ENCODE peak calls at places on chromosome 21, in seven cellular contexts. A is neural progenitor cell, N is dorsolateral prefrontal cortex, O is tibial artery, M is GM12865, Q is cardiac muscle cell, D is heart right ventricle. C is an unnamed sample.

GRCh38 chr21:22536511-22536910 is 1538.3 kb downstream of the NCAM2 start:
- DNase-seq in A (no peak), N (no peak), O (no peak), M (no peak), Q (no peak), D (no peak), C (no peak)

GRCh38 chr21:44921928-44922327 is 1.2 kb upstream of the ITGB2 start:
- DNase-seq in A (no peak), N (no peak), O (no peak), M (no peak), Q (no peak), D (no peak), C (no peak)

GRCh38 chr21:35512321-35512720 is 463.2 kb upstream of the RUNX1 start:
- DNase-seq in A (no peak), N (no peak), O (no peak), M (no peak), Q (no peak), D (no peak), C (no peak)

GRCh38 chr21:15000076-15000475 is 64.7 kb downstream of the NRIP1 start:
- DNase-seq in A (no peak), N (no peak), O (no peak), M (no peak), Q (no peak), D (no peak), C (no peak)

GRCh38 chr21:14453339-14453738 is 70.4 kb upstream of the HSPA13 start:
- DNase-seq in A (no peak), N (no peak), O (no peak), M (peak), Q (no peak), D (no peak), C (no peak)

GRCh38 chr21:35223480-35224156 is 174.5 kb upstream of the RUNX1 start:
- DNase-seq in A (no peak), N (no peak), O (no peak), M (no peak), Q (no peak), D (no peak), C (no peak)

GRCh38 chr21:37509802-37510393 is 143.3 kb downstream of the DYRK1A start:
- DNase-seq in A (no peak), N (no peak), O (no peak), M (no peak), Q (no peak), D (no peak), C (no peak)

GRCh38 chr21:21019681-21020080 is 21.5 kb downstream of the NCAM2 start:
- DNase-seq in A (no peak), N (no peak), O (no peak), M (no peak), Q (peak), D (no peak), C (no peak)

GRCh38 chr21:41662761-41663160 is 104.1 kb downstream of the RIPK4 start:
- DNase-seq in A (no peak), N (no peak), O (peak), M (no peak), Q (no peak), D (no peak), C (no peak)

GRCh38 chr21:18677632-18678031 is 274.0 kb upstream of the TMPRSS15 start:
- DNase-seq in A (no peak), N (no peak), O (no peak), M (no peak), Q (no peak), D (no peak), C (no peak)

GRCh38 chr21:42695324-42696025 is 42.1 kb downstream of the PDE9A start:
- DNase-seq in A (no peak), N (no peak), O (no peak), M (no peak), Q (no peak), D (peak), C (no peak)

GRCh38 chr21:36297938-36298572 is 21.9 kb upstream of the MORC3 start:
- DNase-seq in A (no peak), N (no peak), O (peak), M (peak), Q (no peak), D (peak), C (no peak)

GRCh38 chr21:29818520-29818919 is 121.3 kb downstream of the GRIK1 start:
- DNase-seq in A (no peak), N (no peak), O (no peak), M (no peak), Q (no peak), D (no peak), C (no peak)

GRCh38 chr21:45109831-45110492 is 35.6 kb downstream of the ADARB1 start:
- DNase-seq in A (no peak), N (peak), O (peak), M (peak), Q (peak), D (no peak), C (no peak)

GRCh38 chr21:44723177-44724131 is 12.1 kb upstream of the TSPEAR start:
- DNase-seq in A (peak), N (no peak), O (no peak), M (no peak), Q (no peak), D (no peak), C (no peak)

GRCh38 chr21:42161957-42162681 is 56.8 kb upstream of the ABCG1 start:
- DNase-seq in A (peak), N (no peak), O (no peak), M (no peak), Q (no peak), D (no peak), C (no peak)

GRCh38 chr21:45126085-45126687 is 51.8 kb downstream of the ADARB1 start:
- DNase-seq in A (no peak), N (no peak), O (no peak), M (no peak), Q (peak), D (no peak), C (no peak)

GRCh38 chr21:31284797-31285397 is 59.2 kb downstream of the TIAM1 start:
- DNase-seq in A (no peak), N (no peak), O (no peak), M (no peak), Q (no peak), D (no peak), C (no peak)

GRCh38 chr21:35390013-35390776 is 341.1 kb upstream of the RUNX1 start:
- DNase-seq in A (no peak), N (no peak), O (no peak), M (peak), Q (no peak), D (no peak), C (no peak)

GRCh38 chr21:30349572-30349971 is 1.2 kb upstream of the KRTAP23-1 start:
- DNase-seq in A (no peak), N (no peak), O (no peak), M (no peak), Q (no peak), D (no peak), C (no peak)

GRCh38 chr21:16942703-16943102 is 570.1 kb upstream of the CXADR start:
- DNase-seq in A (peak), N (no peak), O (no peak), M (no peak), Q (no peak), D (no peak), C (no peak)
- TF ChIP-seq CTCF in A (peak), N (no peak), O (no peak), M (no peak), Q (peak), D (no peak), C (peak)

GRCh38 chr21:33783580-33783979 is 132.0 kb downstream of the ATP5PO start:
- DNase-seq in A (no peak), N (no peak), O (no peak), M (no peak), Q (no peak), D (no peak), C (no peak)
- H3K4me3 ChIP-seq in A (no peak), N (no peak), O (no peak), M (no peak), Q (no peak), D (no peak), C (no peak)

DNA sequence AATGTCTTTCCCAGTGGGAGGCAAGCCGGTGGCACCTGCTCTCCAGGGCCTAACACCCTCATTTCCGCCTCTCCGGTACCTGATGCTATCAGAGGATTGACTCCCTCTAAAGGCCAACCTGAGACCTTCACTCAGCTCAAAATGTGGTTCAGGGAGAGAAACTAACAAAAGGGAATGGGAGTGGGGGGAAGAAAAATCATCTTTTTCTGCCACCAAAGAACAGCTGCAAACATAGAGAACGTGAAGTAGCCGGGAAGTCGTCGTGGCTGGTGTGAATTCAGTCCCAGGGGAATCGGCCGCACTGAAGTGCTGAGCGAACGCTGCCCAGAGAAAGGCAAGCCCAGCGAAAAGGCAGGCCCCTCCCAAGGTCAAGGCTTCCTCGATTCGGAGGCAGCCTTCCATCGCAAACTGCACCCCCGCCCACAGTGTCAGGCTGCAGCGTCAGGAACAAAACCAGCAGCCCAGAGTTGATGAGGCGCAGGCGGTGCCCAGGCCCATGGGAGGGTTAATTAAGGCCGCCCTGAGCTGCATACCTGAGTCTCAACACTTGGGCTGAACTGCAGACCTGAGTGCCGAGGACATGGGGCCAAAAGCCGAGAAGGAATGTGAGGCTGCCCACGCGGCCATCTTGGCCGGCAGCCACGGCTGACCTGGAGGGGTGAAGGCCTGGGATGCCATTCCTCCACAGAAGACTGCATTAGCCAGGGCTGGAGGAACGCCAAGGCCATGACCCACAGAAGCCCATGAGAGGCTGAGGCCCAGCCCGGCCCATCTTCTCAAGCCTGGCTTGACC is 160.2 kb downstream of the PSMG1 start:
- DNase-seq in A (no peak), N (no peak), O (peak), M (no peak), Q (peak), D (peak), C (peak)
- TF ChIP-seq CTCF in A (peak), N (no peak), O (peak), M (no peak), Q (peak), D (peak), C (peak)

DNA sequence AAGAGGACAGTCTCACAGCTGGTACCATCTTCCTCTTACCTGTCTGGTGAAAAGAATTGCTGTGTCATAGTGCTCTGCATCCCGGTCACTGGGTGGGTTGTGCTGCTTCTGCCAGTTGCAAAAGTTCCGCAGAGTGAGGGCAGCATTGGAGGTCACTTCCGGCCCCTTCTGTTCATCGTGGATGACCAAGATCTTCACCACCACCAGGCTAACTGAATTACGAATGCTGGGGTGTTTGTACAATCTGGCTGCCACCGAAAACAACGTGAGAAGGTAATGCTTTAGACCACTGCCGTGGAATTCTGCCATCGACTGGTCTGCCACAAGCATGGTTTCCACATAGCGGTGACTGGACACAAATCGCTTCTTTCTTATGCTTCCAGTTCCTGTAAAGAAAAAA is 2.9 kb downstream of the ADAMTS1 start:
- DNase-seq in A (no peak), N (no peak), O (no peak), M (no peak), Q (no peak), D (peak), C (no peak)
- H3K4me3 ChIP-seq in A (no peak), N (peak), O (peak), M (no peak), Q (peak), D (peak), C (peak)

DNA sequence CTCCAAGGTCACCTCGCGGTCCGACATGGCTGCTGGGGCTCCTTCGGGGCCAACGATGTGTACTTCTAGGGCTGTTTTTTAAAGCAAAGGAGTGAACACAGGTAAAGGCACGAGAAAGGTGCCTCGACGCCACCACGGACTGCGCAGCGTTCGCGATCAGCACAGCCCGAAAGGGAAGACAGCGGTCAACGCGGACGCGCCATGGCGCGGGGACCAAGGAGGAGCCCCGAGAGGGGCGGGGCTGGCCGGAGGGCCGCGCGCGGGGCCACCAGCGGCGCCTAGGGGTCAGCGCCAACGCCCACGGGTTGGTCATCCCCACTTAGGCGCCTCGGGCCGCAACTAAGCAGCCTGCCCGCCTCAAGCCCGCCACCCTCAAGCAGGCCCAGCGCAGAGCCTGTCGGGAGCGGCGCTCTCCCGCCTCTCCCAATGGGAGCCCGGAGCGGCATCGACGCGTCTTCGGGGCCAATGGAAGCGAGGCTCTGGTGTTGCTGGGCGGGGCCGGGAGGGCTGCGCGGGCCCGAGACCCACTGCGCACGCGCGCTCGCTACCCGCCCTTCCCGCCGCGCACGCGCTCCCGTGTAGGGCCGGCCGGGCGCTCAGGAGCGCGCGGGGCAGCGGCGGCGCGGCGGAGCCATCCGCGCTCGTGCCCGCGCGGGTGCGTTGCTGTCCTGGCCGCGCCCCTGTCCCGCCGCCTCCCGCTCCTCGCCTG is at the start of gene DIP2A:
- DNase-seq in A (peak), N (peak), O (peak), M (peak), Q (peak), D (peak), C (peak)
- TF ChIP-seq CTCF in A (no peak), N (peak), O (no peak), M (no peak), Q (peak), D (no peak), C (peak)

C was measured in right lobe of liver.